ENCODE peak calls at places on chromosome 15, in six cellular contexts. D is GM12891, T is HepG2, U is H1, X is K562, Y is GM12878. Z is an unnamed sample.

GRCh38 chr15:42110367-42110766 is 16.0 kb upstream of the PLA2G4D start:
- DNase-seq in Y (no peak), U (no peak), D (no peak), X (no peak), T (no peak), Z (no peak)

GRCh38 chr15:29057856-29058255 is 172.1 kb downstream of the APBA2 start:
- DNase-seq in Y (no peak), U (no peak), X (no peak), D (no peak), T (no peak), Z (no peak)

GRCh38 chr15:30791239-30791638 is 112.5 kb upstream of the FAN1 start:
- DNase-seq in D (no peak), Y (no peak), X (peak; percentile 78), U (peak; percentile 67), T (no peak), Z (no peak)

GRCh38 chr15:52124270-52124878 is 11.8 kb upstream of the BCL2L10 start:
- DNase-seq in D (no peak), T (peak; percentile 58), X (no peak), Y (no peak), U (no peak), Z (no peak)

GRCh38 chr15:101023501-101024110 is 104.4 kb downstream of the LRRK1 start:
- DNase-seq in T (no peak), D (no peak), Y (no peak), U (no peak), X (no peak), Z (no peak)

GRCh38 chr15:35540885-35541284 is 5.1 kb downstream of the DPH6 start:
- DNase-seq in T (no peak), Y (no peak), D (no peak), X (no peak), U (no peak), Z (no peak)

GRCh38 chr15:101004986-101005747 is 86.0 kb downstream of the LRRK1 start:
- DNase-seq in U (no peak), T (no peak), D (no peak), X (no peak), Y (no peak), Z (no peak)

GRCh38 chr15:47688573-47689086 is 28.7 kb upstream of the SEMA6D start:
- DNase-seq in X (no peak), T (no peak), U (no peak), Y (no peak), D (no peak), Z (no peak)

GRCh38 chr15:55289011-55289572 is 521 bp downstream of the RAB27A start:
- DNase-seq in U (peak; percentile 60), D (no peak), T (peak; percentile 21), X (peak; percentile 21), Y (no peak), Z (no peak)

GRCh38 chr15:76162050-76162425 is 102.3 kb downstream of the TMEM266 start:
- DNase-seq in T (no peak), D (no peak), U (no peak), Y (no peak), X (no peak), Z (no peak)

GRCh38 chr15:72599855-72600464 is 54.5 kb upstream of the GOLGA6B start:
- DNase-seq in U (no peak), X (peak; percentile 52), T (peak; percentile 37), Y (no peak), D (peak; percentile 17), Z (no peak)

GRCh38 chr15:93035953-93036810 is 52.8 kb downstream of the RGMA start:
- DNase-seq in Y (no peak), D (peak; percentile 68), T (peak; percentile 28), X (peak; percentile 75), U (peak; percentile 67), Z (no peak)

GRCh38 chr15:41022487-41023090 is 69.3 kb downstream of the CHAC1 start:
- DNase-seq in X (peak; percentile 30), U (peak; percentile 58), D (peak; percentile 11), Y (peak; percentile 21), T (peak; percentile 28), Z (no peak)

DNA sequence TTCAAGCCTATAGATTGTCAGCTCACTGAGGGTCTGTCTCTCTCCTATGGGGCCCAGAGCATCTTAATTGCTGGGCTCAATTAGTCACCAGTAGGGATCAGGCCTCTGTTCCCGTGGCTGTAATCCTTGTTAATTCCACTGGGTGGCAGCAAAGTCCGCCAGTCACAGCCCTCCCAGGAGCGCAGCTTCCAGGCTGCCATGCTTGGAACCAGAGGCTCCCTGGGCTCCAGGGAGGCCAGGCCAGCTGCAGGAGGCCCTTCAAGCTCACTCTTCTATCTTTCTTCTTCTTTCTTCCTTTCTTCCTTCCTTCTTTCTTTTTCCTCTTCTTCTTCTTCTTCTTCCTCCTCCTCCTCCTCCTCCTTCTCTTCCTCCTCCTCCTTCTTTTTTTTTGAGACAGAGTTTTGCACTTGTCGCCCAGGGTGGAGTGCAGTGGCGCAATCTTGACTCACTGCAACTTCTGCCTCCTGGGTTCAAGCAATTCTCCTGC is 14.4 kb downstream of the RNU5B-1 start:
- DNase-seq in T (peak; percentile 68), X (peak; percentile 90), U (peak; percentile 90), D (peak; percentile 80), Y (no peak), Z (peak; percentile 77)
- TF ChIP-seq POLR2A in T (no peak), X (no peak), U (no peak), D (no peak), Y (no peak), Z (no peak)

DNA sequence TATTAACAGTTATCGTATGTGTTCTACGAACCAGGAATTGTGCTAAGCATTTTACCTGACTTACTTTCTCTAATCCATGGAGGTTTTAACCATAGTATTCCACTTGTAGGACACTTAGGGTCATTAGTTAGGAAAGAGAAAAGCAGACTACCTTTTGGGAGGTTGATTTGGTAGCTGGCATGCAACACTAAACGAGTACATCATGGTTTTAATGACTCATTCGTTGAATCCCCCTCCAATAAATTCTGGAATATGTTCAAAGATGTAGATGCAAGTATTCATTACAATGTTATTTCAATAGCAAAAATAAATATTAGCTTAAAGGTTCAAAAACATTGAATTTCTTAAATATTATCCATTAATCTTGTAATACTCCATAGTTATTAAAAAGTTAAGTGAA is 162.5 kb downstream of the FMN1 start:
- DNase-seq in Y (no peak), D (no peak), X (no peak), T (no peak), U (no peak), Z (no peak)
- TF ChIP-seq TAF1 in Y (no peak), D (no peak), X (no peak), T (no peak), U (no peak), Z (no peak)

DNA sequence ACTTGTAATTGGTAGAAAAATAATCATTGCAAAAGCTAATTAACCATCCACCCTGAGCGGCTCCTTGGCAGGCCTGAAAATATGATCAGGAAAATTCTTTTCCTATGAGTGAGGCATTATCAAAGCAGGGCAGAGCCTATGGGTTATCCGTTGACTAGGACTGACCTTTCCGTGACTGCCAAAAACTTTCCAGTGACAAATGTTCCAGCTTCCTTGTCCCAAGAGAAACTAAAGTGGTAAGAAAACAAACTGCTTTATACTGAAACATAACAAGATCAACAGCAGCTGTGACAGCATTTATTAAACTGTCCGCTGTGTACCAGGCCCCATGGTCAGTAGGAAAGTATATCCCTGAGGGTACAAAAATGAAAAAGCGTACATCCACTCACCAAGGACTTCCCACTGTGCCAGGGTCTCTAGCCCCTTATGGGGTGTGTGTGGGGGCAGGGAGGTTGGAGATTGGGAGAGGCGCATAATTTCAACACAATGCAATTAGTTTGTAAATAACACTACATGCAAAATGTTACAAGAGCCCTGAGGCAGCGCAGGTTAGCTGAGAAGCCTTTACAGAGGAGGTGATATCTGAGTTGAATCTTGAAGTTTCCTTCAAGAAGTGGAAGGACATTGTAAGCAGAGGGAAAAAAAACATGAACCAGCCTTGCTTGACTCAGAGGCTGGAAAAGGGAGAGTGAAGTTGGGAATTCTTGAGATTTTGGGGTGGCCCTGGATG is 8.6 kb downstream of the LIPC start:
- DNase-seq in Y (no peak), T (peak; percentile 71), U (no peak), D (no peak), X (no peak), Z (no peak)
- TF ChIP-seq POLR2A in Y (no peak), T (no peak), U (no peak), D (no peak), X (no peak), Z (no peak)

GRCh38 chr15:82021021-82021420 is 24.8 kb downstream of the MEX3B start:
- DNase-seq in Y (no peak), T (no peak), D (no peak), U (no peak), X (no peak), Z (no peak)
- TF ChIP-seq TAF1 in Y (no peak), T (no peak), D (no peak), U (no peak), X (no peak), Z (no peak)

DNA sequence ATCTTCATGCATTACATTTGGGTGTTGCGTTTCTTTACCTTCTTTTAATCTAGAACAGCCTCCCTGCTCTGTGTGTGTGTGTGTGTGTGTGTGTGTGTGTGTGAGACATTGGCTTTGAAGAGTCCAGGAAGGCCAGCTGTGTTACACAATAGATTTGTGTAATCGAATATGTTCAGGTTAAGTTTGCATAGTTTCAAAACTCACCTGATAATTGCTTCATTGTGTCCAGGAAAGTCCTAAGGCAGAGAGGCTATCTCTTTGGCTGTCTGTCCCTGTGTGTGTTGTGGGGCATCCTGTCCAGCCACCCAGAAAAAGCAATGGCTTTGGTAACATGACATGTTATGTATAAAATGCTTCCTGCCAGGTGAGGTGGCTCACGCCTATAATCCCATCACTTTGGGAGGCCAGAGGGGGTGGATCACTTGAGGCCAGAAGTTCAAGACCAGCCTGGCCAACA is 37.5 kb downstream of the ZNF710 start:
- DNase-seq in U (no peak), Y (no peak), T (peak; percentile 95), X (no peak), D (no peak), Z (no peak)
- TF ChIP-seq POLR2A in U (no peak), Y (no peak), T (no peak), X (no peak), D (no peak), Z (no peak)

GRCh38 chr15:79094611-79095021 is 4.0 kb upstream of the RASGRF1 start:
- DNase-seq in U (peak; percentile 43), X (no peak), D (no peak), T (no peak), Y (no peak), Z (no peak)

GRCh38 chr15:79091204-79091867 is 756 bp upstream of the RASGRF1 start:
- DNase-seq in T (no peak), X (no peak), D (peak; percentile 35), Y (no peak), U (peak; percentile 67), Z (no peak)

GRCh38 chr15:79093352-79093935 is 2.9 kb upstream of the RASGRF1 start:
- DNase-seq in T (no peak), U (peak; percentile 26), D (no peak), X (no peak), Y (no peak), Z (no peak)

GRCh38 chr15:79090487-79091203 is at the start of gene RASGRF1:
- DNase-seq in Y (no peak), U (peak; percentile 76), D (no peak), T (no peak), X (no peak), Z (no peak)

DNA sequence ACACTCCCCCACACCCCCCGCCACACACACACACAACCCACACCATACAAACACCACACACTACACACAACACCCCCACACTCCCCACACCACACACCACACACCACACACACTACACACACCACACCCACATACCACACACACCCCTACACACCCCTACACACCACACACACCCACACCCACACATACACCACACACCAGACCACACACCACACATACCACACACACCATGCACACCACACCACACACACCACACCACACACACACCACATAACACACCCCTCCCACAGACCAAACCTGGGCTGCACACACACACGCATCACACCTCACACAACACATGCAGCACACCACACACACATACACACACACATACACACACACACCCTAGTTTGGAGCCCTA is 1.8 kb upstream of the RASGRF1 start:
- DNase-seq in D (no peak), T (no peak), X (no peak), U (no peak), Y (no peak), Z (no peak)
- TF ChIP-seq TAF1 in D (no peak), T (no peak), X (no peak), U (no peak), Y (no peak), Z (no peak)

GRCh38 chr15:85494035-85494793 is 113.8 kb downstream of the AKAP13 start:
- DNase-seq in X (no peak), D (no peak), T (no peak), U (no peak), Y (no peak), Z (no peak)
- TF ChIP-seq POLR2A in X (no peak), D (no peak), T (no peak), U (no peak), Y (no peak), Z (no peak)

Z was measured in GM12892.